ENCODE peak calls at places on chromosomes 1 and 21, in four cellular contexts. M, L, A and Q are unnamed samples.

GRCh38 chr1:40058453-40059291 is 18.1 kb downstream of the CAP1 start:
- DNase-seq in M (no peak), L (no peak), A (no peak), Q (no peak)

GRCh38 chr1:12528021-12528852 is 89.8 kb downstream of the DHRS3 start:
- DNase-seq in M (peak), L (no peak), A (no peak), Q (peak)

GRCh38 chr1:93749894-93750301 is 68.3 kb upstream of the BCAR3 start:
- DNase-seq in M (no peak), L (no peak), A (no peak), Q (no peak)

GRCh38 chr1:216183427-216183826 is 239.8 kb downstream of the USH2A start:
- DNase-seq in M (peak), L (no peak), A (no peak), Q (no peak)

GRCh38 chr1:91731815-91732214 is 154.1 kb downstream of the TGFBR3 start:
- DNase-seq in M (peak), L (no peak), A (no peak), Q (no peak)

GRCh38 chr1:33971018-33971710 is 107.3 kb downstream of the HMGB4 start:
- DNase-seq in M (no peak), L (no peak), A (no peak), Q (no peak)

GRCh38 chr1:117673405-117673804 is 67.6 kb downstream of the TENT5C start:
- DNase-seq in M (peak), L (no peak), A (no peak), Q (no peak)

GRCh38 chr1:172148213-172148612 is 272.3 kb upstream of the C1orf105 start:
- DNase-seq in M (no peak), L (no peak), A (no peak), Q (no peak)

GRCh38 chr1:62082456-62083363 is 111.9 kb upstream of the L1TD1 start:
- DNase-seq in M (peak), L (peak), A (peak), Q (peak)

GRCh38 chr1:102640872-102641271 is 467.4 kb downstream of the COL11A1 start:
- DNase-seq in M (peak), L (no peak), A (no peak), Q (no peak)

GRCh38 chr1:155137550-155137949 is 1.9 kb downstream of the SLC50A1 start:
- DNase-seq in M (no peak), L (no peak), A (no peak), Q (no peak)

GRCh38 chr1:26280333-26281042 is 602 bp downstream of the SH3BGRL3 start:
- DNase-seq in M (peak), L (no peak), A (no peak), Q (peak)

GRCh38 chr1:156970017-156970416 is 49.6 kb downstream of the LRRC71 start:
- DNase-seq in M (no peak), L (no peak), A (no peak), Q (no peak)

GRCh38 chr1:204314893-204315735 is 44.6 kb downstream of the PLEKHA6 start:
- DNase-seq in M (no peak), L (no peak), A (no peak), Q (no peak)

GRCh38 chr21:26888931-26889330 is 43.7 kb upstream of the ADAMTS1 start:
- DNase-seq in M (no peak), L (no peak), A (no peak), Q (no peak)

GRCh38 chr1:67211589-67212563 is 45.6 kb downstream of the IL23R start:
- DNase-seq in M (peak), L (peak), A (no peak), Q (no peak)

GRCh38 chr1:90537606-90538362 is 179.3 kb downstream of the BARHL2 start:
- DNase-seq in M (no peak), L (no peak), A (no peak), Q (no peak)

GRCh38 chr1:93516164-93516563 is 68.2 kb downstream of the FNBP1L start:
- DNase-seq in M (no peak), L (no peak), A (no peak), Q (no peak)